ENCODE peak calls at places on chromosomes 7 and 10, in ten cellular contexts. One of them, this sample, is unnamed.
A peak's percentile ranks its signal among the peaks of the same experiment; 100 is the strongest.

GRCh38 chr7:73647725-73648592 is 19.7 kb upstream of the VPS37D start:
- DNase-seq in kidney: peak; percentile 73
- DNase-seq in heart right ventricle: no peak
- DNase-seq in pancreas: no peak
- DNase-seq in psoas muscle: peak; percentile 25
- DNase-seq in AG04450: no peak
- DNase-seq in heart left ventricle: no peak
- DNase-seq in left lung: no peak
- DNase-seq in transverse colon: peak; percentile 83
- DNase-seq in lower lobe of right lung: no peak
- DNase-seq in this sample: peak; percentile 84

GRCh38 chr10:116836087-116836486 is 13.2 kb upstream of the ENO4 start:
- DNase-seq in kidney: no peak
- DNase-seq in heart right ventricle: no peak
- DNase-seq in pancreas: no peak
- DNase-seq in psoas muscle: no peak
- DNase-seq in AG04450: no peak
- DNase-seq in heart left ventricle: no peak
- DNase-seq in left lung: no peak
- DNase-seq in transverse colon: no peak
- DNase-seq in lower lobe of right lung: no peak
- DNase-seq in this sample: no peak

GRCh38 chr10:101671453-101671852 is 23.5 kb downstream of the FBXW4 start:
- DNase-seq in kidney: no peak
- DNase-seq in heart right ventricle: no peak
- DNase-seq in pancreas: no peak
- DNase-seq in psoas muscle: no peak
- DNase-seq in AG04450: no peak
- DNase-seq in heart left ventricle: no peak
- DNase-seq in left lung: no peak
- DNase-seq in transverse colon: no peak
- DNase-seq in lower lobe of right lung: no peak
- DNase-seq in this sample: no peak

GRCh38 chr7:77455334-77455733 is 39.2 kb upstream of the GSAP start:
- DNase-seq in kidney: no peak
- DNase-seq in heart right ventricle: peak; percentile 43
- DNase-seq in pancreas: no peak
- DNase-seq in psoas muscle: peak; percentile 74
- DNase-seq in AG04450: peak; percentile 79
- DNase-seq in heart left ventricle: peak; percentile 35
- DNase-seq in left lung: no peak
- DNase-seq in transverse colon: no peak
- DNase-seq in lower lobe of right lung: no peak
- DNase-seq in this sample: no peak

GRCh38 chr10:32253300-32253699 is 93.7 kb downstream of the EPC1 start:
- DNase-seq in kidney: no peak
- DNase-seq in heart right ventricle: no peak
- DNase-seq in pancreas: no peak
- DNase-seq in psoas muscle: no peak
- DNase-seq in AG04450: no peak
- DNase-seq in heart left ventricle: no peak
- DNase-seq in left lung: no peak
- DNase-seq in transverse colon: peak; percentile 60
- DNase-seq in lower lobe of right lung: no peak
- DNase-seq in this sample: no peak

GRCh38 chr7:130359276-130359857 is 14.8 kb downstream of the CPA5 start:
- DNase-seq in kidney: no peak
- DNase-seq in heart right ventricle: no peak
- DNase-seq in pancreas: no peak
- DNase-seq in psoas muscle: no peak
- DNase-seq in AG04450: no peak
- DNase-seq in heart left ventricle: no peak
- DNase-seq in left lung: no peak
- DNase-seq in transverse colon: no peak
- DNase-seq in lower lobe of right lung: no peak
- DNase-seq in this sample: no peak

GRCh38 chr7:81519886-81520285 is 250.0 kb downstream of the HGF start:
- DNase-seq in kidney: no peak
- DNase-seq in heart right ventricle: no peak
- DNase-seq in pancreas: no peak
- DNase-seq in psoas muscle: no peak
- DNase-seq in AG04450: no peak
- DNase-seq in heart left ventricle: no peak
- DNase-seq in left lung: no peak
- DNase-seq in transverse colon: no peak
- DNase-seq in lower lobe of right lung: no peak
- DNase-seq in this sample: no peak

GRCh38 chr7:105656922-105657521 is 75.7 kb upstream of the EFCAB10 start:
- DNase-seq in kidney: no peak
- DNase-seq in heart right ventricle: no peak
- DNase-seq in pancreas: no peak
- DNase-seq in psoas muscle: no peak
- DNase-seq in AG04450: no peak
- DNase-seq in heart left ventricle: no peak
- DNase-seq in left lung: no peak
- DNase-seq in transverse colon: peak; percentile 51
- DNase-seq in lower lobe of right lung: no peak
- DNase-seq in this sample: no peak

GRCh38 chr10:77890097-77890496 is 36.5 kb downstream of the DLG5 start:
- DNase-seq in kidney: no peak
- DNase-seq in heart right ventricle: no peak
- DNase-seq in pancreas: no peak
- DNase-seq in psoas muscle: no peak
- DNase-seq in AG04450: no peak
- DNase-seq in heart left ventricle: no peak
- DNase-seq in left lung: no peak
- DNase-seq in transverse colon: no peak
- DNase-seq in lower lobe of right lung: no peak
- DNase-seq in this sample: no peak

GRCh38 chr10:15775513-15775912 is 55.8 kb upstream of the ITGA8 start:
- DNase-seq in kidney: no peak
- DNase-seq in heart right ventricle: no peak
- DNase-seq in pancreas: no peak
- DNase-seq in psoas muscle: no peak
- DNase-seq in AG04450: peak; percentile 69
- DNase-seq in heart left ventricle: no peak
- DNase-seq in left lung: no peak
- DNase-seq in transverse colon: no peak
- DNase-seq in lower lobe of right lung: no peak
- DNase-seq in this sample: no peak

GRCh38 chr10:102121739-102122372 is 1.7 kb upstream of the LDB1 start:
- DNase-seq in kidney: no peak
- DNase-seq in heart right ventricle: no peak
- DNase-seq in pancreas: no peak
- DNase-seq in psoas muscle: no peak
- DNase-seq in AG04450: peak; percentile 58
- DNase-seq in heart left ventricle: peak; percentile 43
- DNase-seq in left lung: no peak
- DNase-seq in transverse colon: peak; percentile 45
- DNase-seq in lower lobe of right lung: no peak
- DNase-seq in this sample: peak; percentile 32

GRCh38 chr10:68331455-68332258 is at the start of gene HNRNPH3:
- DNase-seq in kidney: peak; percentile 99
- DNase-seq in heart right ventricle: peak; percentile 99
- DNase-seq in pancreas: peak; percentile 99
- DNase-seq in psoas muscle: peak; percentile 98
- DNase-seq in AG04450: peak; percentile 95
- DNase-seq in heart left ventricle: peak; percentile 99
- DNase-seq in left lung: peak; percentile 98
- DNase-seq in transverse colon: peak; percentile 99
- DNase-seq in lower lobe of right lung: peak; percentile 97
- DNase-seq in this sample: peak; percentile 98

DNA sequence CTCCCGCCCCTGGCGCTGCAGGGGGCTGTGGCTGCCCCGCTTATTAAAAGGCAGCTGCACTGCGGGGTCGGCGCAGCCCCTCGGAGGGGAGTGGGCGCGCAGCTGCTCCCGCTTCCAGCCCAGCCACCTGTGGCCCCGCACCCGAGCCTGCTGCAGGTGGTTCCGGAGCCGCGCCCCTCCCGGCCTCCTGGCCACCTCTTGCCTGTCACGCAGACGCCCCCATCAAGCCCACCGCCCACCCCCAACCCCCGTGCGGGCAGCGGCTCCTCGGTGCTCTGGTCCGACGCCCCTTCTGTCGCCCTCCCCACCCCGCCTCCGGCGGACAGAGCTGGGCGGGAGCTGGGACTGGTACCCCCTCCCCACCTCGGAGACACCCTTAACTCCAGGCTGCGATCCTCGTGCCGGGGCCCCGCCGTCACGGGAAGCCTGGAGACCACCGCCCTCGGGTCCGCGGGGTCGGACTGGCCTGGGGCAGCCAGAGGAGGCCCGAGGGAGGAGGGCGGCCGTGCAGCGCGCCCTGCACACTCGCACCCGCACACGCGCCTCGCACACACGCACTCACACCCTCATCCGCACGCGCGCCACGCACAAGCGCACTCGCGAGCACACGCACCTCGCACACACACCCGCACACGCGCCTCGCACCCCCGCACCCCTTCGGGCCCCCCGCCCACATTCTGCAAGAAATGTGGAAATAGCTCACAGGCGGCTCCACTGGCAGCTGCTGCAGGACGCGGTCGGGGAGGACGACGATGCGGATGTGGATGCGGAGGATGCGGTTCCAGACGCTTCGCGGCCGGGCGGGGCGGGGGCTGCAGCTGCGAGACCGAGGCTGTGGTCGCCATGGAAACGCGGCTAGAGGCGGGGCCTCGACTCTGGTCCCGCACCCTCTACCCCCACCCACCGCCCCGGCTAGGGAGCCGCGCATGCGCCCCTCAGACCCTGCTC is at the start of gene CALY:
- DNase-seq in kidney: no peak
- DNase-seq in heart right ventricle: no peak
- DNase-seq in pancreas: peak; percentile 81
- DNase-seq in psoas muscle: peak; percentile 24
- DNase-seq in AG04450: no peak
- DNase-seq in heart left ventricle: no peak
- DNase-seq in left lung: peak; percentile 81
- DNase-seq in transverse colon: peak; percentile 62
- DNase-seq in lower lobe of right lung: peak; percentile 43
- DNase-seq in this sample: peak; percentile 50
- H3K4me3 ChIP-seq in kidney: no peak within 1 kb of the TSS
- H3K4me3 ChIP-seq in heart right ventricle: peak within 1 kb of the TSS; percentile 41
- H3K4me3 ChIP-seq in pancreas: peak within 1 kb of the TSS; percentile 35
- H3K4me3 ChIP-seq in psoas muscle: peak within 1 kb of the TSS; percentile 56
- H3K4me3 ChIP-seq in AG04450: peak within 1 kb of the TSS; percentile 48
- H3K4me3 ChIP-seq in heart left ventricle: peak within 1 kb of the TSS; percentile 47
- H3K4me3 ChIP-seq in left lung: no peak within 1 kb of the TSS
- H3K4me3 ChIP-seq in transverse colon: peak within 1 kb of the TSS; percentile 30
- H3K4me3 ChIP-seq in lower lobe of right lung: peak within 1 kb of the TSS; percentile 45
- H3K4me3 ChIP-seq in this sample: no peak within 1 kb of the TSS

GRCh38 chr7:56083150-56083785 is 9.5 kb downstream of the PHKG1 start:
- DNase-seq in kidney: peak; percentile 83
- DNase-seq in heart right ventricle: peak; percentile 72
- DNase-seq in pancreas: peak; percentile 81
- DNase-seq in psoas muscle: peak; percentile 71
- DNase-seq in AG04450: no peak
- DNase-seq in heart left ventricle: peak; percentile 55
- DNase-seq in left lung: no peak
- DNase-seq in transverse colon: no peak
- DNase-seq in lower lobe of right lung: no peak
- DNase-seq in this sample: no peak
- H3K4me3 ChIP-seq in kidney: no peak overlapping the region
- H3K4me3 ChIP-seq in heart right ventricle: no peak overlapping the region
- H3K4me3 ChIP-seq in pancreas: no peak overlapping the region
- H3K4me3 ChIP-seq in psoas muscle: no peak overlapping the region
- H3K4me3 ChIP-seq in AG04450: no peak overlapping the region
- H3K4me3 ChIP-seq in heart left ventricle: no peak overlapping the region
- H3K4me3 ChIP-seq in left lung: no peak overlapping the region
- H3K4me3 ChIP-seq in transverse colon: no peak overlapping the region
- H3K4me3 ChIP-seq in lower lobe of right lung: no peak overlapping the region
- H3K4me3 ChIP-seq in this sample: no peak overlapping the region

DNA sequence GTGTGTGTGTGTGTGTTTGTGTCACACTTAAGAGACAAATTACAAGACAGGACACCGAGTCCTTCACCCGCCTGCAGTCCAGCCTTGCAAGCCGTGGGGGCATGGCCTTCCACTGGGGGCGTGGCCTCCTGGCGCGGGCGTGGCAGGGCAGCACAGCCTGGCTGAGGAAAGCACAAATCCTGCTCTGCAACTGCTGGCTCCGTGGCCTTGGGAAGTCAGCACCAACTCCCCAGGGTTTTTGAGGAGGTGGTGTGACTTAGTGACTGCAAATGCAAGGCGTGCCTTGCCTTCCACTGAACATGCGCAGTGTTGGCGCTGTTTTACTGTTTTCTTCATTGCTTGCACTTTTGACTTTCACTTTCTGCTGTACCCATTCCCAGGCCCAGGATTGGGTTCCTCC is 12.9 kb upstream of the BMS1 start:
- DNase-seq in kidney: no peak
- DNase-seq in heart right ventricle: no peak
- DNase-seq in pancreas: no peak
- DNase-seq in psoas muscle: no peak
- DNase-seq in AG04450: no peak
- DNase-seq in heart left ventricle: no peak
- DNase-seq in left lung: no peak
- DNase-seq in transverse colon: peak; percentile 67
- DNase-seq in lower lobe of right lung: no peak
- DNase-seq in this sample: peak; percentile 77
- H3K4me3 ChIP-seq in kidney: no peak overlapping the region
- H3K4me3 ChIP-seq in heart right ventricle: no peak overlapping the region
- H3K4me3 ChIP-seq in pancreas: no peak overlapping the region
- H3K4me3 ChIP-seq in psoas muscle: no peak overlapping the region
- H3K4me3 ChIP-seq in AG04450: no peak overlapping the region
- H3K4me3 ChIP-seq in heart left ventricle: no peak overlapping the region
- H3K4me3 ChIP-seq in left lung: no peak overlapping the region
- H3K4me3 ChIP-seq in transverse colon: peak overlapping the region; percentile 4
- H3K4me3 ChIP-seq in lower lobe of right lung: no peak overlapping the region
- H3K4me3 ChIP-seq in this sample: no peak overlapping the region

GRCh38 chr10:110221044-110221720 is 13.8 kb downstream of the MXI1 start:
- DNase-seq in kidney: no peak
- DNase-seq in heart right ventricle: no peak
- DNase-seq in pancreas: no peak
- DNase-seq in psoas muscle: no peak
- DNase-seq in AG04450: no peak
- DNase-seq in heart left ventricle: no peak
- DNase-seq in left lung: no peak
- DNase-seq in transverse colon: no peak
- DNase-seq in lower lobe of right lung: no peak
- DNase-seq in this sample: no peak

GRCh38 chr10:110219884-110220283 is 12.5 kb downstream of the MXI1 start:
- DNase-seq in kidney: no peak
- DNase-seq in heart right ventricle: no peak
- DNase-seq in pancreas: no peak
- DNase-seq in psoas muscle: no peak
- DNase-seq in AG04450: no peak
- DNase-seq in heart left ventricle: no peak
- DNase-seq in left lung: no peak
- DNase-seq in transverse colon: no peak
- DNase-seq in lower lobe of right lung: no peak
- DNase-seq in this sample: no peak

GRCh38 chr10:110220383-110220782 is 13.0 kb downstream of the MXI1 start:
- DNase-seq in kidney: no peak
- DNase-seq in heart right ventricle: peak; percentile 55
- DNase-seq in pancreas: no peak
- DNase-seq in psoas muscle: no peak
- DNase-seq in AG04450: no peak
- DNase-seq in heart left ventricle: peak; percentile 54
- DNase-seq in left lung: no peak
- DNase-seq in transverse colon: no peak
- DNase-seq in lower lobe of right lung: no peak
- DNase-seq in this sample: no peak

GRCh38 chr10:110222896-110223675 is 15.7 kb downstream of the MXI1 start:
- DNase-seq in kidney: no peak
- DNase-seq in heart right ventricle: no peak
- DNase-seq in pancreas: no peak
- DNase-seq in psoas muscle: no peak
- DNase-seq in AG04450: no peak
- DNase-seq in heart left ventricle: no peak
- DNase-seq in left lung: no peak
- DNase-seq in transverse colon: no peak
- DNase-seq in lower lobe of right lung: no peak
- DNase-seq in this sample: no peak

GRCh38 chr10:110221721-110222261 is 14.4 kb downstream of the MXI1 start:
- DNase-seq in kidney: peak; percentile 88
- DNase-seq in heart right ventricle: peak; percentile 68
- DNase-seq in pancreas: peak; percentile 88
- DNase-seq in psoas muscle: peak; percentile 79
- DNase-seq in AG04450: peak; percentile 88
- DNase-seq in heart left ventricle: peak; percentile 81
- DNase-seq in left lung: peak; percentile 85
- DNase-seq in transverse colon: peak; percentile 72
- DNase-seq in lower lobe of right lung: peak; percentile 71
- DNase-seq in this sample: peak; percentile 52
- H3K4me3 ChIP-seq in kidney: peak overlapping the region; percentile 45
- H3K4me3 ChIP-seq in heart right ventricle: peak overlapping the region; percentile 51
- H3K4me3 ChIP-seq in pancreas: peak overlapping the region; percentile 27
- H3K4me3 ChIP-seq in psoas muscle: peak overlapping the region; percentile 52
- H3K4me3 ChIP-seq in AG04450: peak overlapping the region; percentile 69
- H3K4me3 ChIP-seq in heart left ventricle: peak overlapping the region; percentile 54
- H3K4me3 ChIP-seq in left lung: no peak overlapping the region
- H3K4me3 ChIP-seq in transverse colon: peak overlapping the region; percentile 12
- H3K4me3 ChIP-seq in lower lobe of right lung: peak overlapping the region; percentile 34
- H3K4me3 ChIP-seq in this sample: no peak overlapping the region